ENCODE peak calls at places on chromosomes 6 and 20, in ten cellular contexts. D, X, Z, T, M, W, O, H, E and Q are unnamed samples.

GRCh38 chr20:5214826-5215225 is 88.0 kb downstream of the CDS2 start:
- DNase-seq in O (no peak), D (no peak), Z (no peak), W (no peak), E (no peak), H (no peak), M (no peak), T (no peak), X (no peak), Q (no peak)

GRCh38 chr20:13819885-13820645 is 35.2 kb downstream of the NDUFAF5 start:
- DNase-seq in H (no peak), X (no peak), E (no peak), Z (no peak), O (no peak), D (peak), M (no peak), W (no peak), T (peak), Q (peak)

GRCh38 chr6:69933239-69933638 is 66.9 kb downstream of the COL19A1 start:
- DNase-seq in Z (no peak), E (no peak), T (no peak), W (no peak), X (no peak), M (no peak), O (no peak), D (no peak), H (no peak), Q (no peak)

GRCh38 chr6:44957151-44957550 is 371.0 kb upstream of the RUNX2 start:
- DNase-seq in W (no peak), T (no peak), M (no peak), O (no peak), Z (no peak), H (no peak), X (no peak), D (no peak), E (no peak), Q (no peak)

GRCh38 chr6:149234051-149234962 is 83.2 kb upstream of the TAB2 start:
- DNase-seq in T (peak), W (no peak), M (no peak), D (no peak), X (no peak), Z (no peak), E (no peak), H (no peak), O (peak), Q (no peak)

GRCh38 chr20:46990017-46990810 is 95.6 kb downstream of the EYA2 start:
- DNase-seq in D (no peak), T (no peak), H (no peak), O (peak), Z (no peak), X (peak), M (no peak), W (no peak), E (no peak), Q (no peak)

GRCh38 chr20:3890410-3890751 is 1.2 kb downstream of the PANK2 start:
- DNase-seq in H (no peak), Z (no peak), E (no peak), X (peak), T (no peak), M (no peak), D (no peak), W (no peak), O (no peak), Q (no peak)

GRCh38 chr6:138514860-138515540 is 15.7 kb upstream of the NHSL1 start:
- DNase-seq in D (no peak), M (no peak), Z (no peak), E (no peak), X (no peak), T (no peak), W (no peak), O (no peak), H (no peak), Q (no peak)

GRCh38 chr20:34636648-34637047 is 40.2 kb downstream of the PIGU start:
- DNase-seq in Z (no peak), T (no peak), D (no peak), O (no peak), H (no peak), E (no peak), X (no peak), M (no peak), W (no peak), Q (no peak)

GRCh38 chr6:148868901-148869300 is 122.1 kb downstream of the UST start:
- DNase-seq in D (no peak), M (no peak), Z (no peak), X (no peak), T (no peak), W (no peak), O (no peak), E (no peak), H (no peak), Q (no peak)

GRCh38 chr6:33708516-33709204 is 2.8 kb downstream of the UQCC2 start:
- DNase-seq in O (no peak), W (no peak), E (no peak), D (no peak), M (no peak), H (no peak), Z (no peak), T (no peak), X (no peak), Q (no peak)

GRCh38 chr6:154653385-154653784 is 79.8 kb upstream of the SCAF8 start:
- DNase-seq in M (no peak), E (no peak), O (no peak), X (no peak), T (no peak), Z (no peak), D (no peak), H (no peak), W (no peak), Q (no peak)

GRCh38 chr20:45283529-45284065 is 23.0 kb upstream of the RBPJL start:
- DNase-seq in O (no peak), H (no peak), T (no peak), W (no peak), D (no peak), Z (no peak), E (no peak), M (no peak), X (no peak), Q (no peak)

GRCh38 chr20:53654932-53655674 is 61.5 kb upstream of the ZNF217 start:
- DNase-seq in W (no peak), T (no peak), E (no peak), Z (no peak), M (no peak), O (no peak), D (no peak), X (no peak), H (peak), Q (no peak)

GRCh38 chr6:149334201-149334600 is 16.7 kb downstream of the TAB2 start:
- DNase-seq in D (no peak), O (no peak), X (no peak), Z (no peak), E (no peak), M (no peak), H (no peak), T (no peak), W (no peak), Q (no peak)

GRCh38 chr6:3159805-3160781 is 2.7 kb upstream of the TUBB2A start:
- DNase-seq in M (peak), W (peak), O (peak), T (peak), D (no peak), H (no peak), E (no peak), Z (no peak), X (no peak), Q (peak)

GRCh38 chr6:141922898-141923297 is 209.8 kb upstream of the GJE1 start:
- DNase-seq in X (no peak), O (no peak), E (no peak), H (no peak), Z (no peak), D (no peak), W (no peak), T (no peak), M (no peak), Q (no peak)